ENCODE peak calls at places on chromosomes 4 and X, in ten cellular contexts. One of them, this sample, is unnamed.

GRCh38 chrX:32116047-32116446 is 1044.2 kb upstream of the FTHL17 start:
- DNase-seq in GM12864: no peak
- DNase-seq in choroid plexus epithelial cell: peak
- DNase-seq in fibroblast of mammary gland: no peak
- DNase-seq in body of pancreas: no peak
- DNase-seq in lower lobe of right lung: no peak
- DNase-seq in mucosa of descending colon: no peak
- DNase-seq in cardiac fibroblast: no peak
- DNase-seq in RWPE1: no peak
- DNase-seq in CD8-positive, alpha-beta T cell: no peak
- DNase-seq in this sample: no peak

GRCh38 chrX:18210470-18210869 is 10.2 kb downstream of the BEND2 start:
- DNase-seq in cardiac fibroblast: peak
- DNase-seq in lower lobe of right lung: no peak
- DNase-seq in body of pancreas: no peak
- DNase-seq in choroid plexus epithelial cell: peak
- DNase-seq in GM12864: no peak
- DNase-seq in fibroblast of mammary gland: peak
- DNase-seq in RWPE1: no peak
- DNase-seq in CD8-positive, alpha-beta T cell: no peak
- DNase-seq in mucosa of descending colon: no peak
- DNase-seq in this sample: no peak

GRCh38 chr4:82957045-82957444 is 53.6 kb downstream of the LIN54 start:
- DNase-seq in choroid plexus epithelial cell: no peak
- DNase-seq in fibroblast of mammary gland: no peak
- DNase-seq in mucosa of descending colon: no peak
- DNase-seq in RWPE1: no peak
- DNase-seq in CD8-positive, alpha-beta T cell: no peak
- DNase-seq in cardiac fibroblast: no peak
- DNase-seq in GM12864: peak
- DNase-seq in lower lobe of right lung: no peak
- DNase-seq in body of pancreas: no peak
- DNase-seq in this sample: peak

GRCh38 chr4:185096032-185096653 is 46.9 kb upstream of the SLC25A4 start:
- DNase-seq in fibroblast of mammary gland: peak
- DNase-seq in lower lobe of right lung: no peak
- DNase-seq in choroid plexus epithelial cell: peak
- DNase-seq in RWPE1: peak
- DNase-seq in CD8-positive, alpha-beta T cell: no peak
- DNase-seq in cardiac fibroblast: peak
- DNase-seq in body of pancreas: peak
- DNase-seq in GM12864: no peak
- DNase-seq in mucosa of descending colon: no peak
- DNase-seq in this sample: no peak

GRCh38 chr4:3677671-3678070 is 88.5 kb upstream of the ADRA2C start:
- DNase-seq in RWPE1: no peak
- DNase-seq in GM12864: no peak
- DNase-seq in choroid plexus epithelial cell: no peak
- DNase-seq in cardiac fibroblast: no peak
- DNase-seq in fibroblast of mammary gland: no peak
- DNase-seq in mucosa of descending colon: peak
- DNase-seq in body of pancreas: no peak
- DNase-seq in lower lobe of right lung: peak
- DNase-seq in CD8-positive, alpha-beta T cell: no peak
- DNase-seq in this sample: no peak

GRCh38 chr4:127181001-127181400 is 451.8 kb upstream of the INTU start:
- DNase-seq in GM12864: no peak
- DNase-seq in mucosa of descending colon: no peak
- DNase-seq in CD8-positive, alpha-beta T cell: no peak
- DNase-seq in fibroblast of mammary gland: no peak
- DNase-seq in lower lobe of right lung: no peak
- DNase-seq in choroid plexus epithelial cell: no peak
- DNase-seq in body of pancreas: no peak
- DNase-seq in RWPE1: no peak
- DNase-seq in cardiac fibroblast: no peak
- DNase-seq in this sample: no peak

GRCh38 chr4:129232627-129233337 is 136.8 kb downstream of the C4orf33 start:
- DNase-seq in lower lobe of right lung: no peak
- DNase-seq in cardiac fibroblast: no peak
- DNase-seq in RWPE1: no peak
- DNase-seq in mucosa of descending colon: no peak
- DNase-seq in choroid plexus epithelial cell: no peak
- DNase-seq in fibroblast of mammary gland: peak
- DNase-seq in CD8-positive, alpha-beta T cell: no peak
- DNase-seq in body of pancreas: no peak
- DNase-seq in GM12864: no peak
- DNase-seq in this sample: no peak

GRCh38 chrX:23779025-23779424 is 3.9 kb upstream of the SAT1 start:
- DNase-seq in mucosa of descending colon: no peak
- DNase-seq in fibroblast of mammary gland: peak
- DNase-seq in body of pancreas: no peak
- DNase-seq in lower lobe of right lung: no peak
- DNase-seq in GM12864: no peak
- DNase-seq in cardiac fibroblast: peak
- DNase-seq in choroid plexus epithelial cell: peak
- DNase-seq in RWPE1: peak
- DNase-seq in CD8-positive, alpha-beta T cell: no peak
- DNase-seq in this sample: no peak

GRCh38 chrX:15143050-15143824 is 126.6 kb downstream of the ASB9 start:
- DNase-seq in CD8-positive, alpha-beta T cell: peak
- DNase-seq in choroid plexus epithelial cell: peak
- DNase-seq in lower lobe of right lung: peak
- DNase-seq in mucosa of descending colon: no peak
- DNase-seq in body of pancreas: peak
- DNase-seq in cardiac fibroblast: peak
- DNase-seq in GM12864: no peak
- DNase-seq in RWPE1: peak
- DNase-seq in fibroblast of mammary gland: peak
- DNase-seq in this sample: no peak

GRCh38 chr4:1752284-1753041 is 31.1 kb downstream of the TACC3 start:
- DNase-seq in lower lobe of right lung: peak
- DNase-seq in fibroblast of mammary gland: peak
- DNase-seq in choroid plexus epithelial cell: peak
- DNase-seq in mucosa of descending colon: no peak
- DNase-seq in CD8-positive, alpha-beta T cell: no peak
- DNase-seq in cardiac fibroblast: peak
- DNase-seq in GM12864: no peak
- DNase-seq in body of pancreas: no peak
- DNase-seq in RWPE1: no peak
- DNase-seq in this sample: no peak
- TF ChIP-seq CTCF in lower lobe of right lung: no peak
- TF ChIP-seq CTCF in fibroblast of mammary gland: no peak
- TF ChIP-seq CTCF in choroid plexus epithelial cell: no peak
- TF ChIP-seq CTCF in mucosa of descending colon: no peak
- TF ChIP-seq CTCF in CD8-positive, alpha-beta T cell: no peak
- TF ChIP-seq CTCF in cardiac fibroblast: no peak
- TF ChIP-seq CTCF in GM12864: no peak
- TF ChIP-seq CTCF in body of pancreas: no peak
- TF ChIP-seq CTCF in RWPE1: no peak
- TF ChIP-seq CTCF in this sample: no peak

GRCh38 chrX:150958177-150958576 is 25.0 kb upstream of the HMGB3 start:
- DNase-seq in mucosa of descending colon: no peak
- DNase-seq in lower lobe of right lung: no peak
- DNase-seq in body of pancreas: peak
- DNase-seq in GM12864: no peak
- DNase-seq in fibroblast of mammary gland: no peak
- DNase-seq in cardiac fibroblast: no peak
- DNase-seq in RWPE1: no peak
- DNase-seq in choroid plexus epithelial cell: no peak
- DNase-seq in CD8-positive, alpha-beta T cell: no peak
- DNase-seq in this sample: no peak
- TF ChIP-seq CTCF in mucosa of descending colon: no peak
- TF ChIP-seq CTCF in lower lobe of right lung: no peak
- TF ChIP-seq CTCF in body of pancreas: no peak
- TF ChIP-seq CTCF in GM12864: no peak
- TF ChIP-seq CTCF in fibroblast of mammary gland: no peak
- TF ChIP-seq CTCF in cardiac fibroblast: no peak
- TF ChIP-seq CTCF in RWPE1: no peak
- TF ChIP-seq CTCF in choroid plexus epithelial cell: no peak
- TF ChIP-seq CTCF in CD8-positive, alpha-beta T cell: no peak
- TF ChIP-seq CTCF in this sample: no peak

GRCh38 chr4:141703497-141703896 is 67.1 kb downstream of the IL15 start:
- DNase-seq in choroid plexus epithelial cell: no peak
- DNase-seq in fibroblast of mammary gland: no peak
- DNase-seq in lower lobe of right lung: no peak
- DNase-seq in GM12864: no peak
- DNase-seq in mucosa of descending colon: no peak
- DNase-seq in body of pancreas: no peak
- DNase-seq in RWPE1: no peak
- DNase-seq in CD8-positive, alpha-beta T cell: no peak
- DNase-seq in cardiac fibroblast: no peak
- DNase-seq in this sample: no peak
- TF ChIP-seq CTCF in choroid plexus epithelial cell: peak
- TF ChIP-seq CTCF in fibroblast of mammary gland: peak
- TF ChIP-seq CTCF in lower lobe of right lung: no peak
- TF ChIP-seq CTCF in GM12864: no peak
- TF ChIP-seq CTCF in mucosa of descending colon: no peak
- TF ChIP-seq CTCF in body of pancreas: no peak
- TF ChIP-seq CTCF in RWPE1: no peak
- TF ChIP-seq CTCF in CD8-positive, alpha-beta T cell: no peak
- TF ChIP-seq CTCF in cardiac fibroblast: no peak
- TF ChIP-seq CTCF in this sample: no peak

DNA sequence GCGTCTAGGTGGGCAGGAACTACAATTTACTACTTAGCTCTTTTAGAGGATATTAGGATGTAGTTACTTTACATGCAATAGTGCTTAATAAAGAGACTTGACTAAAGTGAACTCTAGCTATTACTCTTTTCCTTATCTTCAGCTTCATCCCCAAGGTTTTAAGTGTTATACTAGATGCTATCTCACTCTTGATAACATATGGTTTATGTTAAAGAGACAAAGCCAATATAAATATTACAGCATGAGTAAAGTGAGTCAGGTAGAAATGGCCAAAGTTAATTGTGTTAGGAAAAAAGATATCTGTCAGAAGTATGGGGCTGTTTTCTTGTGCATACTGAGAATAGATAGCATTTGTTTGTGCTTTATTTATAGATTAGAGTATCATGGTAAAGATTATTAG is 80.5 kb downstream of the STAG2 start:
- DNase-seq in GM12864: no peak
- DNase-seq in cardiac fibroblast: no peak
- DNase-seq in lower lobe of right lung: no peak
- DNase-seq in choroid plexus epithelial cell: no peak
- DNase-seq in body of pancreas: no peak
- DNase-seq in mucosa of descending colon: no peak
- DNase-seq in RWPE1: no peak
- DNase-seq in fibroblast of mammary gland: peak
- DNase-seq in CD8-positive, alpha-beta T cell: no peak
- DNase-seq in this sample: no peak
- TF ChIP-seq CTCF in GM12864: no peak
- TF ChIP-seq CTCF in cardiac fibroblast: no peak
- TF ChIP-seq CTCF in lower lobe of right lung: no peak
- TF ChIP-seq CTCF in choroid plexus epithelial cell: no peak
- TF ChIP-seq CTCF in body of pancreas: no peak
- TF ChIP-seq CTCF in mucosa of descending colon: no peak
- TF ChIP-seq CTCF in RWPE1: no peak
- TF ChIP-seq CTCF in fibroblast of mammary gland: no peak
- TF ChIP-seq CTCF in CD8-positive, alpha-beta T cell: no peak
- TF ChIP-seq CTCF in this sample: no peak

GRCh38 chr4:182705389-182705788 is 211.8 kb downstream of the DCTD start:
- DNase-seq in body of pancreas: no peak
- DNase-seq in fibroblast of mammary gland: no peak
- DNase-seq in choroid plexus epithelial cell: no peak
- DNase-seq in RWPE1: no peak
- DNase-seq in mucosa of descending colon: no peak
- DNase-seq in lower lobe of right lung: no peak
- DNase-seq in CD8-positive, alpha-beta T cell: no peak
- DNase-seq in cardiac fibroblast: no peak
- DNase-seq in GM12864: no peak
- DNase-seq in this sample: no peak
- TF ChIP-seq CTCF in body of pancreas: no peak
- TF ChIP-seq CTCF in fibroblast of mammary gland: no peak
- TF ChIP-seq CTCF in choroid plexus epithelial cell: no peak
- TF ChIP-seq CTCF in RWPE1: no peak
- TF ChIP-seq CTCF in mucosa of descending colon: no peak
- TF ChIP-seq CTCF in lower lobe of right lung: no peak
- TF ChIP-seq CTCF in CD8-positive, alpha-beta T cell: no peak
- TF ChIP-seq CTCF in cardiac fibroblast: no peak
- TF ChIP-seq CTCF in GM12864: no peak
- TF ChIP-seq CTCF in this sample: no peak

GRCh38 chr4:20490734-20491133 is 209.5 kb upstream of the PACRGL start:
- DNase-seq in lower lobe of right lung: no peak
- DNase-seq in mucosa of descending colon: no peak
- DNase-seq in fibroblast of mammary gland: no peak
- DNase-seq in CD8-positive, alpha-beta T cell: no peak
- DNase-seq in RWPE1: no peak
- DNase-seq in body of pancreas: no peak
- DNase-seq in choroid plexus epithelial cell: no peak
- DNase-seq in cardiac fibroblast: no peak
- DNase-seq in GM12864: no peak
- DNase-seq in this sample: no peak
- TF ChIP-seq CTCF in lower lobe of right lung: no peak
- TF ChIP-seq CTCF in mucosa of descending colon: no peak
- TF ChIP-seq CTCF in fibroblast of mammary gland: no peak
- TF ChIP-seq CTCF in CD8-positive, alpha-beta T cell: no peak
- TF ChIP-seq CTCF in RWPE1: no peak
- TF ChIP-seq CTCF in body of pancreas: no peak
- TF ChIP-seq CTCF in choroid plexus epithelial cell: peak
- TF ChIP-seq CTCF in cardiac fibroblast: no peak
- TF ChIP-seq CTCF in GM12864: no peak
- TF ChIP-seq CTCF in this sample: no peak

GRCh38 chrX:26873736-26874135 is 589.4 kb downstream of the PPP4R3C start:
- DNase-seq in GM12864: no peak
- DNase-seq in RWPE1: no peak
- DNase-seq in mucosa of descending colon: peak
- DNase-seq in choroid plexus epithelial cell: no peak
- DNase-seq in cardiac fibroblast: no peak
- DNase-seq in body of pancreas: no peak
- DNase-seq in CD8-positive, alpha-beta T cell: no peak
- DNase-seq in lower lobe of right lung: no peak
- DNase-seq in fibroblast of mammary gland: no peak
- DNase-seq in this sample: no peak
- TF ChIP-seq CTCF in GM12864: no peak
- TF ChIP-seq CTCF in RWPE1: no peak
- TF ChIP-seq CTCF in mucosa of descending colon: no peak
- TF ChIP-seq CTCF in choroid plexus epithelial cell: no peak
- TF ChIP-seq CTCF in cardiac fibroblast: no peak
- TF ChIP-seq CTCF in body of pancreas: no peak
- TF ChIP-seq CTCF in CD8-positive, alpha-beta T cell: no peak
- TF ChIP-seq CTCF in lower lobe of right lung: no peak
- TF ChIP-seq CTCF in fibroblast of mammary gland: no peak
- TF ChIP-seq CTCF in this sample: no peak

This sample was measured in GM06990.